ENCODE peak calls at places on chromosomes 12 and 14, in nine cellular contexts. R, Z, H, C, F, L, P, G and W are unnamed samples.

GRCh38 chr12:64656429-64656828 is 46.1 kb downstream of the RASSF3 start:
- DNase-seq in H (no peak), F (no peak), Z (no peak), C (no peak), R (no peak), P (no peak), L (no peak), G (no peak), W (no peak)

GRCh38 chr14:91374897-91375747 is 42.5 kb downstream of the CCDC88C start:
- DNase-seq in R (peak; percentile 77), Z (no peak), P (no peak), H (no peak), F (no peak), G (peak; percentile 52), C (no peak), L (no peak), W (no peak)

GRCh38 chr12:91357381-91357780 is 174.8 kb upstream of the DCN start:
- DNase-seq in G (no peak), C (no peak), Z (no peak), L (no peak), F (no peak), H (no peak), R (no peak), P (no peak), W (no peak)

GRCh38 chr12:25023808-25024207 is 74.9 kb upstream of the BCAT1 start:
- DNase-seq in G (peak; percentile 90), R (no peak), L (no peak), C (no peak), P (no peak), F (no peak), Z (no peak), H (no peak), W (no peak)

GRCh38 chr14:105087308-105087962 is 22.2 kb upstream of the GPR132 start:
- DNase-seq in H (peak; percentile 75), L (peak; percentile 79), G (no peak), R (peak; percentile 54), C (peak; percentile 88), P (peak; percentile 56), Z (no peak), F (peak; percentile 79), W (no peak)

GRCh38 chr14:24428628-24429394 is 657 bp downstream of the CBLN3 start:
- DNase-seq in P (no peak), H (no peak), F (no peak), C (no peak), R (no peak), L (no peak), Z (no peak), G (no peak), W (no peak)

GRCh38 chr14:101065246-101065645 is 161.7 kb upstream of the RTL1 start:
- DNase-seq in H (no peak), Z (no peak), G (no peak), L (no peak), C (no peak), P (no peak), R (no peak), F (peak; percentile 38), W (no peak)

GRCh38 chr14:98580131-98580678 is 691.8 kb downstream of the BCL11B start:
- DNase-seq in F (no peak), G (no peak), C (peak; percentile 39), H (no peak), P (no peak), Z (no peak), L (no peak), R (no peak), W (no peak)

GRCh38 chr14:54025661-54026060 is 69.0 kb upstream of the BMP4 start:
- DNase-seq in G (peak; percentile 34), F (no peak), H (peak; percentile 50), R (no peak), Z (no peak), L (no peak), P (peak; percentile 5), C (peak; percentile 41), W (no peak)

GRCh38 chr12:67455236-67455635 is 186.1 kb downstream of the CAND1 start:
- DNase-seq in G (no peak), F (no peak), C (no peak), Z (no peak), L (no peak), H (no peak), R (no peak), P (no peak), W (no peak)

GRCh38 chr12:28318273-28318672 is 128.0 kb downstream of the CCDC91 start:
- DNase-seq in L (no peak), C (no peak), G (no peak), R (no peak), H (no peak), P (no peak), F (no peak), Z (no peak), W (no peak)

GRCh38 chr14:105169776-105170655 is 1.4 kb upstream of the JAG2 start:
- DNase-seq in C (no peak), L (no peak), F (no peak), P (no peak), R (no peak), Z (no peak), G (no peak), H (no peak), W (no peak)

GRCh38 chr14:95885866-95886265 is 9.2 kb downstream of the TUNAR start:
- DNase-seq in R (peak; percentile 44), P (no peak), L (no peak), F (no peak), C (no peak), H (peak; percentile 18), G (no peak), Z (no peak), W (no peak)

GRCh38 chr12:131724534-131724933 is 13.6 kb downstream of the SFSWAP start:
- DNase-seq in Z (no peak), G (no peak), C (no peak), P (peak; percentile 11), F (no peak), H (no peak), R (no peak), L (no peak), W (no peak)